ENCODE peak calls at places on chromosome 17, in ten cellular contexts. J is activated CD8-positive, alpha-beta memory T cell treated with anti-CD3 and anti-CD28 coated beads for 1 hour; C is effector CD4-positive, alpha-beta T cell; E is retinal pigment epithelial cell; L is body of pancreas; S is NCI-H1092 treated with DMSO at 0.1 percent for 48 hours; B is GM23248; Y is right lobe of liver; Z is NCI-H146; P is ELR. G is an unnamed sample.

GRCh38 chr17:59804910-59805381 is 87.8 kb downstream of the TUBD1 start:
- DNase-seq in J (no peak), C (no peak), E (no peak), L (no peak), S (no peak), B (peak), Y (no peak), Z (peak), P (no peak), G (no peak)

GRCh38 chr17:2064980-2065785 is 10.3 kb downstream of the HIC1 start:
- DNase-seq in J (no peak), C (no peak), E (no peak), L (no peak), S (no peak), B (peak), Y (no peak), Z (no peak), P (peak), G (no peak)

GRCh38 chr17:80957461-80957941 is 34.1 kb upstream of the CHMP6 start:
- DNase-seq in J (no peak), C (no peak), E (no peak), L (no peak), S (no peak), B (no peak), Y (peak), Z (no peak), P (no peak), G (no peak)

GRCh38 chr17:63665527-63666214 is 34.3 kb downstream of the LIMD2 start:
- DNase-seq in J (no peak), C (no peak), E (no peak), L (no peak), S (no peak), B (no peak), Y (no peak), Z (no peak), P (no peak), G (no peak)

GRCh38 chr17:17750881-17751280 is 69.6 kb downstream of the RAI1 start:
- DNase-seq in J (peak), C (peak), E (no peak), L (no peak), S (no peak), B (no peak), Y (no peak), Z (no peak), P (no peak), G (no peak)

GRCh38 chr17:65099941-65100315 is 37.2 kb upstream of the RGS9 start:
- DNase-seq in J (peak), C (peak), E (no peak), L (peak), S (peak), B (peak), Y (no peak), Z (peak), P (peak), G (peak)

GRCh38 chr17:1188812-1189211 is 9.0 kb upstream of the ABR start:
- DNase-seq in J (no peak), C (no peak), E (peak), L (peak), S (no peak), B (peak), Y (peak), Z (no peak), P (no peak), G (no peak)

GRCh38 chr17:3260600-3260999 is 37.6 kb downstream of the OR3A1 start:
- DNase-seq in J (peak), C (no peak), E (no peak), L (no peak), S (no peak), B (no peak), Y (no peak), Z (no peak), P (no peak), G (no peak)

GRCh38 chr17:31327534-31328526 is 6.4 kb upstream of the EVI2A start:
- DNase-seq in J (no peak), C (no peak), E (peak), L (no peak), S (no peak), B (peak), Y (no peak), Z (no peak), P (peak), G (no peak)

GRCh38 chr17:61997649-61998048 is 67.4 kb downstream of the MED13 start:
- DNase-seq in J (no peak), C (no peak), E (no peak), L (no peak), S (no peak), B (peak), Y (no peak), Z (no peak), P (peak), G (no peak)

GRCh38 chr17:77287432-77288068 is 146.8 kb downstream of the SEC14L1 start:
- DNase-seq in J (no peak), C (no peak), E (peak), L (peak), S (peak), B (peak), Y (peak), Z (no peak), P (peak), G (no peak)

GRCh38 chr17:67606896-67607604 is 110.7 kb upstream of the NOL11 start:
- DNase-seq in J (no peak), C (no peak), E (no peak), L (peak), S (peak), B (no peak), Y (no peak), Z (no peak), P (no peak), G (no peak)

GRCh38 chr17:78980624-78980972 is 875 bp upstream of the LGALS3BP start:
- DNase-seq in J (no peak), C (no peak), E (no peak), L (no peak), S (no peak), B (no peak), Y (no peak), Z (no peak), P (no peak), G (no peak)

GRCh38 chr17:62008294-62008693 is 56.8 kb downstream of the MED13 start:
- DNase-seq in J (no peak), C (no peak), E (no peak), L (no peak), S (no peak), B (no peak), Y (no peak), Z (no peak), P (no peak), G (no peak)

GRCh38 chr17:951388-952132 is 28.0 kb downstream of the NXN start:
- DNase-seq in J (no peak), C (no peak), E (peak), L (peak), S (no peak), B (peak), Y (no peak), Z (no peak), P (peak), G (no peak)

GRCh38 chr17:10807704-10808128 is 3.8 kb upstream of the TMEM238L start:
- DNase-seq in J (no peak), C (no peak), E (no peak), L (no peak), S (no peak), B (peak), Y (no peak), Z (no peak), P (no peak), G (no peak)

GRCh38 chr17:80138856-80139426 is 8.0 kb downstream of the EIF4A3 start:
- DNase-seq in J (no peak), C (no peak), E (no peak), L (no peak), S (no peak), B (no peak), Y (no peak), Z (no peak), P (no peak), G (no peak)

GRCh38 chr17:60602385-60602742 is 2.4 kb downstream of the PPM1D start:
- DNase-seq in J (no peak), C (no peak), E (no peak), L (peak), S (no peak), B (peak), Y (no peak), Z (no peak), P (peak), G (no peak)

GRCh38 chr17:36629252-36629847 is 28.0 kb downstream of the MRM1 start:
- DNase-seq in J (peak), C (peak), E (no peak), L (peak), S (peak), B (peak), Y (peak), Z (peak), P (peak), G (peak)

GRCh38 chr17:18089613-18090012 is 1.9 kb downstream of the DRG2 start:
- DNase-seq in J (no peak), C (no peak), E (no peak), L (no peak), S (no peak), B (no peak), Y (no peak), Z (no peak), P (no peak), G (no peak)

GRCh38 chr17:33288954-33289353 is 4.1 kb downstream of the ASIC2 start:
- DNase-seq in J (no peak), C (no peak), E (no peak), L (no peak), S (no peak), B (no peak), Y (no peak), Z (no peak), P (no peak), G (no peak)

GRCh38 chr17:78351449-78352006 is 8.3 kb downstream of the SOCS3 start:
- DNase-seq in J (no peak), C (no peak), E (no peak), L (peak), S (no peak), B (peak), Y (peak), Z (no peak), P (peak), G (no peak)

GRCh38 chr17:28983286-28984240 is 22.3 kb downstream of the SEZ6 start:
- DNase-seq in J (no peak), C (no peak), E (no peak), L (no peak), S (no peak), B (no peak), Y (no peak), Z (no peak), P (no peak), G (no peak)

GRCh38 chr17:60091908-60092331 is 13.2 kb upstream of the HEATR6 start:
- DNase-seq in J (no peak), C (no peak), E (no peak), L (no peak), S (no peak), B (peak), Y (no peak), Z (no peak), P (peak), G (no peak)

GRCh38 chr17:7396147-7396546 is 1.8 kb upstream of the PLSCR3 start:
- DNase-seq in J (no peak), C (no peak), E (no peak), L (no peak), S (no peak), B (no peak), Y (no peak), Z (no peak), P (no peak), G (no peak)

GRCh38 chr17:69575346-69575761 is 160.9 kb downstream of the MAP2K6 start:
- DNase-seq in J (no peak), C (no peak), E (peak), L (no peak), S (peak), B (peak), Y (no peak), Z (no peak), P (peak), G (no peak)

GRCh38 chr17:75684249-75684648 is 17.1 kb downstream of the SAP30BP start:
- DNase-seq in J (no peak), C (no peak), E (no peak), L (no peak), S (no peak), B (peak), Y (no peak), Z (no peak), P (peak), G (no peak)

GRCh38 chr17:41678411-41678906 is 10.2 kb upstream of the EIF1 start:
- DNase-seq in J (no peak), C (no peak), E (no peak), L (no peak), S (no peak), B (no peak), Y (no peak), Z (no peak), P (peak), G (no peak)

GRCh38 chr17:21463779-21464407 is 87.7 kb downstream of the KCNJ12 start:
- DNase-seq in J (no peak), C (no peak), E (no peak), L (no peak), S (no peak), B (no peak), Y (no peak), Z (no peak), P (no peak), G (no peak)

G was measured in stimulated activated CD8-positive, alpha-beta memory T cell treated with anti-CD3 and anti-CD28 coated beads, Interleukin-4, amount 100 ng/mL, for 4 hours.